ENCODE peak calls at places on chromosomes 11 and 22, in six cellular contexts. M is stomach, K is left ventricle myocardium inferior, U is AG04449, T is esophagus squamous epithelium, B is upper lobe of right lung. L is an unnamed sample.

GRCh38 chr22:37233751-37234631 is 10.1 kb downstream of the RAC2 start:
- DNase-seq in M (no peak), K (no peak), U (no peak), T (no peak), B (no peak), L (no peak)

GRCh38 chr11:68099474-68100405 is 21.4 kb downstream of the CHKA start:
- DNase-seq in M (peak), K (no peak), U (no peak), T (no peak), B (peak), L (no peak)

GRCh38 chr11:65501530-65502273 is 2.9 kb downstream of the MALAT1 start:
- DNase-seq in M (no peak), K (no peak), U (no peak), T (no peak), B (no peak), L (peak)

GRCh38 chr22:23520875-23521441 is 59.1 kb downstream of the IGLL1 start:
- DNase-seq in M (no peak), K (peak), U (no peak), T (no peak), B (no peak), L (peak)

GRCh38 chr11:69295995-69296889 is 2.3 kb downstream of the MYEOV start:
- DNase-seq in M (peak), K (peak), U (no peak), T (no peak), B (peak), L (peak)

GRCh38 chr22:21928048-21928447 is 24.6 kb downstream of the PPM1F start:
- DNase-seq in M (no peak), K (no peak), U (no peak), T (no peak), B (no peak), L (no peak)

GRCh38 chr11:79783833-79784232 is 343.0 kb upstream of the TENM4 start:
- DNase-seq in M (no peak), K (no peak), U (no peak), T (no peak), B (no peak), L (no peak)

GRCh38 chr22:20084547-20085413 is 4.7 kb downstream of the DGCR8 start:
- DNase-seq in M (peak), K (no peak), U (no peak), T (no peak), B (no peak), L (no peak)

GRCh38 chr11:35334385-35335090 is 84.8 kb downstream of the SLC1A2 start:
- DNase-seq in M (no peak), K (no peak), U (no peak), T (no peak), B (no peak), L (no peak)

GRCh38 chr11:101326141-101326540 is 196.5 kb upstream of the PGR start:
- DNase-seq in M (no peak), K (no peak), U (no peak), T (no peak), B (no peak), L (no peak)

GRCh38 chr11:119830400-119830799 is 101.4 kb upstream of the NECTIN1 start:
- DNase-seq in M (no peak), K (no peak), U (no peak), T (no peak), B (no peak), L (no peak)

GRCh38 chr11:45806072-45806933 is 1.4 kb downstream of the SLC35C1 start:
- DNase-seq in M (no peak), K (no peak), U (no peak), T (no peak), B (no peak), L (no peak)

GRCh38 chr22:30243671-30244465 is 2.7 kb downstream of the LIF start:
- DNase-seq in M (no peak), K (no peak), U (no peak), T (no peak), B (no peak), L (no peak)

GRCh38 chr22:26172389-26172990 is 3.2 kb downstream of the SEZ6L start:
- DNase-seq in M (no peak), K (no peak), U (no peak), T (no peak), B (no peak), L (peak)

GRCh38 chr11:113906038-113906437 is 1.4 kb downstream of the HTR3B start:
- DNase-seq in M (peak), K (no peak), U (no peak), T (no peak), B (no peak), L (no peak)

GRCh38 chr22:49215840-49216239 is 611.8 kb downstream of the BRD1 start:
- DNase-seq in M (peak), K (no peak), U (no peak), T (no peak), B (peak), L (no peak)

GRCh38 chr22:32541481-32541880 is 66.9 kb downstream of the FBXO7 start:
- DNase-seq in M (no peak), K (no peak), U (no peak), T (no peak), B (no peak), L (no peak)

GRCh38 chr11:8838248-8838647 is 72.7 kb upstream of the AKIP1 start:
- DNase-seq in M (no peak), K (no peak), U (no peak), T (no peak), B (no peak), L (peak)

GRCh38 chr11:46658259-46658658 is 40.9 kb downstream of the ATG13 start:
- DNase-seq in M (no peak), K (peak), U (no peak), T (no peak), B (no peak), L (peak)

GRCh38 chr22:45397806-45398205 is 15.6 kb downstream of the SMC1B start:
- DNase-seq in M (no peak), K (no peak), U (no peak), T (no peak), B (no peak), L (no peak)

GRCh38 chr11:63719987-63720386 is 38.7 kb downstream of the RTN3 start:
- DNase-seq in M (no peak), K (no peak), U (peak), T (no peak), B (no peak), L (peak)

GRCh38 chr22:39181356-39181755 is 28.9 kb upstream of the CBX7 start:
- DNase-seq in M (no peak), K (no peak), U (no peak), T (no peak), B (no peak), L (no peak)

GRCh38 chr11:69839516-69839915 is 20.3 kb upstream of the FGF3 start:
- DNase-seq in M (no peak), K (no peak), U (no peak), T (no peak), B (no peak), L (no peak)

GRCh38 chr11:69480547-69481392 is 693 bp upstream of the LINC01488 start:
- DNase-seq in M (no peak), K (peak), U (no peak), T (no peak), B (peak), L (peak)

GRCh38 chr22:48222742-48223487 is 1460.5 kb downstream of the TBC1D22A start:
- DNase-seq in M (no peak), K (no peak), U (no peak), T (no peak), B (no peak), L (no peak)

GRCh38 chr11:46253258-46254134 is 24.0 kb upstream of the CREB3L1 start:
- DNase-seq in M (no peak), K (no peak), U (no peak), T (no peak), B (no peak), L (peak)

GRCh38 chr11:108278546-108278945 is 55.7 kb downstream of the ATM start:
- DNase-seq in M (no peak), K (no peak), U (no peak), T (no peak), B (no peak), L (no peak)

GRCh38 chr11:114438303-114438702 is 964 bp upstream of the REXO2 start:
- DNase-seq in M (no peak), K (no peak), U (no peak), T (no peak), B (no peak), L (peak)

GRCh38 chr11:67264886-67265632 is 1.2 kb upstream of the GRK2 start:
- DNase-seq in M (no peak), K (no peak), U (no peak), T (no peak), B (peak), L (no peak)

GRCh38 chr11:36455658-36456111 is 54.4 kb downstream of the TRAF6 start:
- DNase-seq in M (peak), K (peak), U (peak), T (peak), B (peak), L (peak)

GRCh38 chr22:48574776-48575566 is 1252.7 kb downstream of the BRD1 start:
- DNase-seq in M (no peak), K (no peak), U (no peak), T (no peak), B (peak), L (no peak)

GRCh38 chr11:1460994-1461805 is 25.4 kb downstream of the MOB2 start:
- DNase-seq in M (no peak), K (no peak), U (no peak), T (no peak), B (no peak), L (no peak)

GRCh38 chr11:2094354-2095197 is 44.6 kb downstream of the IGF2 start:
- DNase-seq in M (no peak), K (no peak), U (no peak), T (no peak), B (peak), L (no peak)

GRCh38 chr11:45383229-45383628 is 97.1 kb upstream of the SYT13 start:
- DNase-seq in M (no peak), K (no peak), U (peak), T (no peak), B (peak), L (peak)

GRCh38 chr11:2507212-2507901 is 62.5 kb downstream of the KCNQ1 start:
- DNase-seq in M (no peak), K (no peak), U (no peak), T (no peak), B (no peak), L (no peak)

GRCh38 chr11:27055065-27055682 is 14.6 kb downstream of the BBOX1 start:
- DNase-seq in M (no peak), K (no peak), U (peak), T (no peak), B (no peak), L (peak)

GRCh38 chr22:50443202-50443601 is 31.6 kb downstream of the SBF1 start:
- DNase-seq in M (no peak), K (no peak), U (no peak), T (no peak), B (no peak), L (no peak)

DNA sequence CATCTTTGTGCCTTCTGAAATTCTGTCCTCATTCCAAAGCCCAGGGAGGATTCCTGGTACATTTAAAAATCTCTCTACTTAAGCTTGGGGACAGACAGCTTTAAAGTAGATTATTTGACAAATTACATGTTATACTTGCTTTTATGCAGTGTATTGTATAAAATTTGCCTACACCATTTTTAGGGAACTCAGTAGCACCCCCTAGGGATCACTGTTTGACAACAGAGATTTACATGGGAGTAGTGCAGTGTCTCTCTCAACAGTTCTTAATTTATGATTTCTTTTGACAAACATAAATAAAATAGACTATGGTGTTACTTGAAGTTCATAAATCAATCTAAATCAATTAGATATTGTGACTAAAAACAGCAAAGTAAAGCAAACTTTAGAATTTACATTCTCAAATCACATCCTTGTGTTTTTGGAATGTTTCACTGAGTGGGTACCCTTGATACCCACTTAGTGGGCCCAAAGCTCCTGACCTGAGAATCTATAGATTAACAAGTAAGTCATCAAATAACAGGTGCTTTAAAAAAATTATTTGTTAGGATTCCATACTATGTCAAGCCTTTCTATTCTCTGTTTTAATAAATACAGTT is 428.8 kb downstream of the DYNC2H1 start:
- DNase-seq in M (no peak), K (no peak), U (no peak), T (no peak), B (no peak), L (peak)
- TF ChIP-seq CTCF in M (no peak), K (peak), U (peak), T (peak), B (peak), L (peak)

DNA sequence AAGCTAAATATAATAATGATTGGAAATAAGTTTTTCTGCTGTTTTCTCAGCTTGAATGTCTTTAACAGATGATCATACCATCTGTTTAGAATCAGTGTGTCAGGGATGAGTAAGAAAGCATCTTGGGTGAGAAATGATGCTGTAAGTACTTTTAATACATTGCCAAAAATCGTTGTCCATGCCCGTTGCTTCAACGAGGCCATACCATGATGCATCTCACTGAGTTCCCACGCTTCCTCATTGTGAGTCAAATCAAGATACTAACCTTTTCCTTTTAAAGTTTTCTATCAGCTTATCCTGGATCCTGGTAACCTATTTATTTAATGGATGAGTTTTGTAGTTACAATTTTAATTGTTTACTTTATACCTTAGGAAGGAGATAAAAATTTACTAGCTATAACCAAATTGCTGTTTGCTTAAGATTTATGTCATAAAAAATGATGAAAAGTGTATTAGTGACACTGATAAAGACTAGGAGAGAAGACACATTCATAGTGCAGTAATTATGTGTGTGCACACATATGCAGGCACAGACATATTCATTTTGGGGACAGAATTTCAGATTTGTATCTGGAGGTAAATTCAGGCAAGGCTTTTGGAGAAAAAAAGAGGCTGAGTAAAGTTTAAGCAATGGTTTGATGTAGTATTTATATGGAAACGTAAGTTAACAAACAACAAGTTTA is 154.8 kb downstream of the UVRAG start:
- DNase-seq in M (no peak), K (no peak), U (peak), T (no peak), B (no peak), L (peak)
- TF ChIP-seq CTCF in M (no peak), K (no peak), U (no peak), T (no peak), B (no peak), L (no peak)

GRCh38 chr11:429391-429790 is 12.4 kb downstream of the ANO9 start:
- DNase-seq in M (no peak), K (no peak), U (no peak), T (no peak), B (no peak), L (no peak)

GRCh38 chr11:425301-425700 is 10.5 kb upstream of the SIGIRR start:
- DNase-seq in M (no peak), K (no peak), U (no peak), T (no peak), B (no peak), L (no peak)

GRCh38 chr11:426851-427250 is 12.1 kb upstream of the SIGIRR start:
- DNase-seq in M (no peak), K (no peak), U (no peak), T (no peak), B (no peak), L (no peak)

GRCh38 chr11:429931-430456 is 11.8 kb downstream of the ANO9 start:
- DNase-seq in M (no peak), K (no peak), U (no peak), T (no peak), B (no peak), L (no peak)

DNA sequence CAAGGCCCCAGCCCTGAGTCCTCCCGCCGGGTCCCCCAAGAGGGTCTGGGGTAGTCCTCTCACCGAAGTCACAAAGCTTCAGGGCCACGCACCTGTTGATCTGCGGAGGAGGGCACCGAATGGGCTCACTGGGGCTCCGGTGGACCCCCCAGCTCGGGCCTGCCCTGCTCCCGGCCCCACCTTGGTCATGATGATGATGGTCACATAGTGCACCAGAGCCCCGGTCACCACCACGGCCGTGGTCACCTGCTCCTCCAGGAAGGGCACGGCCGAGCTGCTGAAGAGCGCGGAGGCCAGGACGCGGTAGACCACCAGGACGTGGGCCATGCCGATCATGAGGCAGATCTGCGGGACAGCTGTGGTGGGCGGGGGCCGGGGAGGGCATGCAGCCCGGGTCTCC is 13.5 kb upstream of the SIGIRR start:
- DNase-seq in M (no peak), K (no peak), U (no peak), T (no peak), B (no peak), L (no peak)
- TF ChIP-seq CTCF in M (no peak), K (no peak), U (no peak), T (no peak), B (no peak), L (no peak)

DNA sequence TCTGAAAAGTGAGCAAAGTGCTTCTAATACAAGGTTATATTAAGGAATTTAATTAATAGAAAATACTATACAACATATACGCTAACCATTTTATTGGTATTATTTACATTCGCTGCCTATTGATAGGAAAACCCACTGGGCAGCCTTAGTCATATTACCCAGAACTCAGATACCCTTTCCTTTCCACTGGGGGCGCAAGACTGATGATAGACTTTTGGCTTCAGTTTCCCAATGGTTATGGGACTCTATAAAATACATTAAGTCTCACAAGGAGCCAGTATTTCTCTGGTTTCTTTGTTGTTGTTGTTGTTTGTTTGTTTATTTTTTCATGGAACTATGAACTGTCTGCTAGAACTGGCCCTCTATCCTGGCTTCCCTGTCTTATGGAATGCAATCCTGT is 471.1 kb upstream of the KIRREL3 start:
- DNase-seq in M (no peak), K (no peak), U (no peak), T (no peak), B (no peak), L (no peak)
- TF ChIP-seq CTCF in M (no peak), K (no peak), U (no peak), T (no peak), B (no peak), L (no peak)

GRCh38 chr11:72015511-72016061 is 16.9 kb downstream of the IL18BP start:
- DNase-seq in M (no peak), K (no peak), U (no peak), T (no peak), B (peak), L (peak)
- TF ChIP-seq CTCF in M (no peak), K (peak), U (peak), T (peak), B (peak), L (peak)

L was measured in brain microvascular endothelial cell.